ENCODE peak calls at places on chromosomes 3 and 15, in five cellular contexts. Y is IMR-90, Z is EL, M is SHP77, T is HT-29. A is an unnamed sample.

GRCh38 chr3:144084929-144085328 is 113.3 kb downstream of the DIPK2A start:
- DNase-seq in Y (no peak), Z (no peak), M (no peak), T (no peak), A (no peak)

GRCh38 chr15:40982855-40983254 is 29.6 kb downstream of the CHAC1 start:
- DNase-seq in Y (peak), Z (peak), M (no peak), T (no peak), A (peak)

GRCh38 chr15:63052961-63053698 is 10.6 kb downstream of the TPM1 start:
- DNase-seq in Y (no peak), Z (peak), M (no peak), T (peak), A (no peak)

GRCh38 chr3:188760408-188760807 is 411.4 kb upstream of the TPRG1 start:
- DNase-seq in Y (peak), Z (peak), M (no peak), T (no peak), A (peak)

GRCh38 chr3:182083112-182083511 is 371.4 kb downstream of the SOX2 start:
- DNase-seq in Y (no peak), Z (no peak), M (no peak), T (no peak), A (no peak)

GRCh38 chr3:44995142-44995770 is 19.2 kb downstream of the EXOSC7 start:
- DNase-seq in Y (peak), Z (peak), M (peak), T (no peak), A (peak)

GRCh38 chr3:72288955-72289707 is 504.2 kb upstream of the PROK2 start:
- DNase-seq in Y (peak), Z (peak), M (no peak), T (no peak), A (peak)

GRCh38 chr3:63386568-63386967 is 108.5 kb downstream of the SYNPR start:
- DNase-seq in Y (no peak), Z (peak), M (no peak), T (no peak), A (no peak)

GRCh38 chr3:111581403-111582113 is 13.6 kb downstream of the ZBED2 start:
- DNase-seq in Y (no peak), Z (no peak), M (no peak), T (no peak), A (no peak)

A was measured in fibroblast of pulmonary artery.